ENCODE peak calls at places on chromosomes 4 and X, in four cellular contexts. One of them, this sample, is unnamed.

GRCh38 chr4:177155454-177155853 is 154.2 kb upstream of the NEIL3 start:
- DNase-seq in OCI-LY7: no peak
- DNase-seq in sigmoid colon: no peak
- DNase-seq in neural progenitor cell: peak; percentile 27
- DNase-seq in this sample: no peak

GRCh38 chrX:150704030-150704613 is 10.9 kb downstream of the MTMR1 start:
- DNase-seq in OCI-LY7: no peak
- DNase-seq in sigmoid colon: no peak
- DNase-seq in neural progenitor cell: no peak
- DNase-seq in this sample: no peak

GRCh38 chr4:8920289-8920965 is 48.8 kb upstream of the HMX1 start:
- DNase-seq in OCI-LY7: no peak
- DNase-seq in sigmoid colon: peak; percentile 47
- DNase-seq in neural progenitor cell: no peak
- DNase-seq in this sample: no peak

GRCh38 chrX:42097491-42097890 is 174.1 kb upstream of the CASK start:
- DNase-seq in OCI-LY7: no peak
- DNase-seq in sigmoid colon: no peak
- DNase-seq in neural progenitor cell: no peak
- DNase-seq in this sample: no peak

GRCh38 chrX:23228950-23229448 is 105.7 kb upstream of the PTCHD1 start:
- DNase-seq in OCI-LY7: no peak
- DNase-seq in sigmoid colon: no peak
- DNase-seq in neural progenitor cell: no peak
- DNase-seq in this sample: no peak

GRCh38 chrX:16737024-16737423 is 17.6 kb downstream of the SYAP1 start:
- DNase-seq in OCI-LY7: no peak
- DNase-seq in sigmoid colon: no peak
- DNase-seq in neural progenitor cell: no peak
- DNase-seq in this sample: no peak

GRCh38 chr4:82739292-82740190 is 59.1 kb downstream of the SCD5 start:
- DNase-seq in OCI-LY7: peak; percentile 71
- DNase-seq in sigmoid colon: peak; percentile 70
- DNase-seq in neural progenitor cell: peak; percentile 84
- DNase-seq in this sample: peak; percentile 90

GRCh38 chrX:103586314-103586646 is 965 bp downstream of the TCEAL4 start:
- DNase-seq in OCI-LY7: no peak
- DNase-seq in sigmoid colon: no peak
- DNase-seq in neural progenitor cell: no peak
- DNase-seq in this sample: no peak

GRCh38 chrX:13223868-13224555 is 95.8 kb downstream of the ATXN3L start:
- DNase-seq in OCI-LY7: no peak
- DNase-seq in sigmoid colon: no peak
- DNase-seq in neural progenitor cell: no peak
- DNase-seq in this sample: peak; percentile 73

DNA sequence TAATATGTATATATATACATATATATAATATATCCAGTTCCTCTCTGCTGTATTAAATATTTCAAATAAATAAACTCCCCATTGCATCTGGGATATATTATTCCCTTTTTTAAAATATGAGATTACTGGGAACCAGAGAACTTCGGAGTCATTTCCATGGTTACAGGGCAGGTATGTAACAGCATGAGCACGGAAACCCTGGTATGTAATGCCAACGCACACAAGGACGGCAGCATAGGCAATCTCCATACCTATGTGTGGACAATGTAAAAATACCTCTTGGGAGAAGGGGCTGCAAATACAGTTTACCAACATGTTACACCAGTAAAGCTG is 62.8 kb downstream of the NUDT10 start:
- DNase-seq in OCI-LY7: no peak
- DNase-seq in sigmoid colon: no peak
- DNase-seq in neural progenitor cell: no peak
- DNase-seq in this sample: no peak
- H3K4me3 ChIP-seq in OCI-LY7: peak overlapping the region; percentile 79
- H3K4me3 ChIP-seq in sigmoid colon: peak overlapping the region; percentile 55
- H3K4me3 ChIP-seq in neural progenitor cell: no peak overlapping the region
- H3K4me3 ChIP-seq in this sample: peak overlapping the region; percentile 43

GRCh38 chr4:4270529-4270928 is 19.4 kb downstream of the LYAR start:
- DNase-seq in OCI-LY7: no peak
- DNase-seq in sigmoid colon: no peak
- DNase-seq in neural progenitor cell: no peak
- DNase-seq in this sample: no peak

GRCh38 chr4:4274226-4274625 is 15.7 kb downstream of the LYAR start:
- DNase-seq in OCI-LY7: no peak
- DNase-seq in sigmoid colon: no peak
- DNase-seq in neural progenitor cell: no peak
- DNase-seq in this sample: no peak

GRCh38 chr4:4269326-4269725 is 20.6 kb downstream of the LYAR start:
- DNase-seq in OCI-LY7: no peak
- DNase-seq in sigmoid colon: no peak
- DNase-seq in neural progenitor cell: no peak
- DNase-seq in this sample: no peak

GRCh38 chr4:4269856-4270255 is 20.1 kb downstream of the LYAR start:
- DNase-seq in OCI-LY7: no peak
- DNase-seq in sigmoid colon: no peak
- DNase-seq in neural progenitor cell: no peak
- DNase-seq in this sample: no peak

GRCh38 chr4:4271912-4272311 is 18.0 kb downstream of the LYAR start:
- DNase-seq in OCI-LY7: no peak
- DNase-seq in sigmoid colon: no peak
- DNase-seq in neural progenitor cell: no peak
- DNase-seq in this sample: peak; percentile 29
- H3K36me3 ChIP-seq in OCI-LY7: peaks cover 92% of the 10 kb centered on the region
- H3K36me3 ChIP-seq in sigmoid colon: peaks cover 89% of the 10 kb centered on the region
- H3K36me3 ChIP-seq in neural progenitor cell: peaks cover 5% of the 10 kb centered on the region
- H3K36me3 ChIP-seq in this sample: peaks cover 78% of the 10 kb centered on the region

GRCh38 chr4:148822572-148823418 is 380.6 kb upstream of the NR3C2 start:
- DNase-seq in OCI-LY7: no peak
- DNase-seq in sigmoid colon: no peak
- DNase-seq in neural progenitor cell: no peak
- DNase-seq in this sample: no peak

GRCh38 chr4:148823419-148823769 is 381.2 kb upstream of the NR3C2 start:
- DNase-seq in OCI-LY7: no peak
- DNase-seq in sigmoid colon: no peak
- DNase-seq in neural progenitor cell: no peak
- DNase-seq in this sample: no peak
- H3K4me1 ChIP-seq in OCI-LY7: no peaks in the 10 kb centered on the region
- H3K4me1 ChIP-seq in sigmoid colon: no peaks in the 10 kb centered on the region
- H3K4me1 ChIP-seq in neural progenitor cell: no peaks in the 10 kb centered on the region
- H3K4me1 ChIP-seq in this sample: peaks cover 4% of the 10 kb centered on the region

GRCh38 chrX:69746051-69746450 is 130.1 kb downstream of the EDA start:
- DNase-seq in OCI-LY7: no peak
- DNase-seq in sigmoid colon: no peak
- DNase-seq in neural progenitor cell: no peak
- DNase-seq in this sample: no peak
- H3K4me3 ChIP-seq in OCI-LY7: no peak overlapping the region
- H3K4me3 ChIP-seq in sigmoid colon: no peak overlapping the region
- H3K4me3 ChIP-seq in neural progenitor cell: no peak overlapping the region
- H3K4me3 ChIP-seq in this sample: no peak overlapping the region

GRCh38 chr4:3226467-3226866 is 22.5 kb upstream of the MSANTD1 start:
- DNase-seq in OCI-LY7: no peak
- DNase-seq in sigmoid colon: no peak
- DNase-seq in neural progenitor cell: no peak
- DNase-seq in this sample: no peak

GRCh38 chr4:3228881-3229280 is 20.1 kb upstream of the MSANTD1 start:
- DNase-seq in OCI-LY7: no peak
- DNase-seq in sigmoid colon: no peak
- DNase-seq in neural progenitor cell: no peak
- DNase-seq in this sample: no peak

GRCh38 chr4:3229328-3229727 is 19.6 kb upstream of the MSANTD1 start:
- DNase-seq in OCI-LY7: no peak
- DNase-seq in sigmoid colon: no peak
- DNase-seq in neural progenitor cell: no peak
- DNase-seq in this sample: no peak

GRCh38 chr4:3226944-3227343 is 22.0 kb upstream of the MSANTD1 start:
- DNase-seq in OCI-LY7: no peak
- DNase-seq in sigmoid colon: no peak
- DNase-seq in neural progenitor cell: no peak
- DNase-seq in this sample: no peak

GRCh38 chr4:3227878-3228675 is 20.9 kb upstream of the MSANTD1 start:
- DNase-seq in OCI-LY7: no peak
- DNase-seq in sigmoid colon: peak; percentile 49
- DNase-seq in neural progenitor cell: no peak
- DNase-seq in this sample: no peak
- H3K36me3 ChIP-seq in OCI-LY7: peaks cover 85% of the 10 kb centered on the region
- H3K36me3 ChIP-seq in sigmoid colon: peaks cover 77% of the 10 kb centered on the region
- H3K36me3 ChIP-seq in neural progenitor cell: no peaks in the 10 kb centered on the region
- H3K36me3 ChIP-seq in this sample: peaks cover 57% of the 10 kb centered on the region

GRCh38 chr4:102809691-102810090 is 17.7 kb downstream of the UBE2D3 start:
- DNase-seq in OCI-LY7: no peak
- DNase-seq in sigmoid colon: no peak
- DNase-seq in neural progenitor cell: no peak
- DNase-seq in this sample: no peak
- H3K4me1 ChIP-seq in OCI-LY7: peaks cover 31% of the 10 kb centered on the region
- H3K4me1 ChIP-seq in sigmoid colon: peaks cover 52% of the 10 kb centered on the region
- H3K4me1 ChIP-seq in neural progenitor cell: peaks cover 33% of the 10 kb centered on the region
- H3K4me1 ChIP-seq in this sample: peaks cover 23% of the 10 kb centered on the region

GRCh38 chrX:46531442-46531841 is 13.8 kb downstream of the ZNF674 start:
- DNase-seq in OCI-LY7: no peak
- DNase-seq in sigmoid colon: no peak
- DNase-seq in neural progenitor cell: no peak
- DNase-seq in this sample: no peak
- H3K4me3 ChIP-seq in OCI-LY7: no peak overlapping the region
- H3K4me3 ChIP-seq in sigmoid colon: no peak overlapping the region
- H3K4me3 ChIP-seq in neural progenitor cell: no peak overlapping the region
- H3K4me3 ChIP-seq in this sample: no peak overlapping the region

GRCh38 chr4:185657191-185657590 is 121.9 kb upstream of the PDLIM3 start:
- DNase-seq in OCI-LY7: no peak
- DNase-seq in sigmoid colon: peak; percentile 78
- DNase-seq in neural progenitor cell: peak; percentile 64
- DNase-seq in this sample: no peak
- H3K36me3 ChIP-seq in OCI-LY7: peaks cover 16% of the 10 kb centered on the region
- H3K36me3 ChIP-seq in sigmoid colon: peaks cover 19% of the 10 kb centered on the region
- H3K36me3 ChIP-seq in neural progenitor cell: no peaks in the 10 kb centered on the region
- H3K36me3 ChIP-seq in this sample: no peaks in the 10 kb centered on the region

DNA sequence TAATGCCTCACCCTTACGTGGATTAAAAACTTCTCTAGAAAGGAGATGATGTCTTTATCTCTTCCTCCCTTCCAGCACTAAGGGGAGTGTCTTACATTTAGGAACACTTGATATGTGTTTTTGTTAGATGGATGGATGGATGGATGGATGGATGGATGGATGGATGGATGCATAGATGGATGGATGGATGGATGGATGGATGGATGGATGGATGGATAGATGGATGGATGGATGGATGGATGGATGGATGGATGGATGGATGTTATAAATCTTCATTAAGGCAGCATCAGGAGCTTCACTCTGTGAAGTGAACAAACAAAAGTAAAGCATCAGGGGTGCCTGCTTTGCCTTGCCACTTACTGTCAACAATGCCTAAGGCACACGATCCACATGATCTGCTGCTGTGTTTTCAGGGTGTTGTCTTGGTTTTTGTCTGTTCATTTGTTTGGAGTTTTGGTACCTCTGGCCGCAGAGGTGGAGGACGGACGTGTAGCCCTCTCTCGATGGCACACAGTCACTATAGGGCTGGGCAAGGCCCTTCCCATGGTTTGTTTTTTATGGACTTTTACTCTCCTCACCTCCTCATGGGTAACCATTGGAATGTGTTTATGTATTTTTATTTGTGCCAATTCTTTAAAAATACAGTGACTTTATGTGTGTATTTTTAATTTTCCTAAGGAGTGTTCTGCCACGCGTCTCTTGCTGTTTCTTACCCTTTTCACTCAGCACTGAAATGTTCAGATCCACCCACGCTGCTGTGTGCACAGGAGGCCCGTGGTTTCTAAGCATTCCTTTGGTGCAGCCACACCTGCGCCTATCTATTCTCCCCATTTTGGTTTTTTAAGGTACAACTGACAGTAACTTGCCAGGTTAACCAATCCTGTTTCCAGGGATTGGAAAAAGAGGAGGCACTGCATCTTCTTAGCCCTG is 91.8 kb upstream of the ENPP6 start:
- DNase-seq in OCI-LY7: no peak
- DNase-seq in sigmoid colon: no peak
- DNase-seq in neural progenitor cell: no peak
- DNase-seq in this sample: no peak
- H3K4me1 ChIP-seq in OCI-LY7: peaks cover 49% of the 10 kb centered on the region
- H3K4me1 ChIP-seq in sigmoid colon: no peaks in the 10 kb centered on the region
- H3K4me1 ChIP-seq in neural progenitor cell: no peaks in the 10 kb centered on the region
- H3K4me1 ChIP-seq in this sample: no peaks in the 10 kb centered on the region

GRCh38 chrX:2321411-2321810 is 179.4 kb downstream of the DHRSX start:
- DNase-seq in OCI-LY7: no peak
- DNase-seq in sigmoid colon: no peak
- DNase-seq in neural progenitor cell: no peak
- DNase-seq in this sample: no peak

GRCh38 chrX:2317527-2318055 is 183.2 kb downstream of the DHRSX start:
- DNase-seq in OCI-LY7: no peak
- DNase-seq in sigmoid colon: no peak
- DNase-seq in neural progenitor cell: no peak
- DNase-seq in this sample: no peak

GRCh38 chrX:2318371-2318770 is 182.4 kb downstream of the DHRSX start:
- DNase-seq in OCI-LY7: no peak
- DNase-seq in sigmoid colon: no peak
- DNase-seq in neural progenitor cell: no peak
- DNase-seq in this sample: no peak

GRCh38 chrX:2320089-2320488 is 180.7 kb downstream of the DHRSX start:
- DNase-seq in OCI-LY7: no peak
- DNase-seq in sigmoid colon: no peak
- DNase-seq in neural progenitor cell: no peak
- DNase-seq in this sample: no peak

GRCh38 chrX:2320580-2321327 is 180.0 kb downstream of the DHRSX start:
- DNase-seq in OCI-LY7: no peak
- DNase-seq in sigmoid colon: no peak
- DNase-seq in neural progenitor cell: no peak
- DNase-seq in this sample: no peak
- H3K4me3 ChIP-seq in OCI-LY7: no peak overlapping the region
- H3K4me3 ChIP-seq in sigmoid colon: no peak overlapping the region
- H3K4me3 ChIP-seq in neural progenitor cell: no peak overlapping the region
- H3K4me3 ChIP-seq in this sample: no peak overlapping the region

This sample was measured in HAP-1.